ENCODE peak calls at places on chromosomes 2 and 18, in five cellular contexts. H is H9, J is choroid plexus epithelial cell, P is neural crest cell, B is Peyer's patch. F is an unnamed sample.

GRCh38 chr18:58202406-58202730 is 158.3 kb downstream of the NEDD4L start:
- DNase-seq in H (no peak), J (no peak), P (no peak), B (no peak), F (no peak)

GRCh38 chr2:23757686-23758433 is 169.1 kb downstream of the ATAD2B start:
- DNase-seq in H (no peak), J (peak), P (no peak), B (no peak), F (no peak)

GRCh38 chr2:210309546-210310233 is 5.3 kb downstream of the MYL1 start:
- DNase-seq in H (no peak), J (no peak), P (no peak), B (no peak), F (no peak)

GRCh38 chr2:117536139-117536538 is 278.4 kb upstream of the DDX18 start:
- DNase-seq in H (peak), J (no peak), P (no peak), B (no peak), F (no peak)

GRCh38 chr2:100214265-100214961 is 72.0 kb upstream of the AFF3 start:
- DNase-seq in H (no peak), J (peak), P (no peak), B (peak), F (no peak)

GRCh38 chr2:70523996-70524965 is 29.3 kb downstream of the TGFA start:
- DNase-seq in H (peak), J (no peak), P (no peak), B (peak), F (no peak)

GRCh38 chr2:61005736-61006135 is 11.8 kb upstream of the PEX13 start:
- DNase-seq in H (no peak), J (no peak), P (no peak), B (no peak), F (no peak)

GRCh38 chr2:127007652-127008051 is 99.3 kb downstream of the BIN1 start:
- DNase-seq in H (no peak), J (peak), P (no peak), B (no peak), F (no peak)

GRCh38 chr2:58045580-58046334 is 849 bp upstream of the VRK2 start:
- DNase-seq in H (no peak), J (no peak), P (no peak), B (no peak), F (no peak)

GRCh38 chr2:42793314-42794270 is 1.2 kb upstream of the HAAO start:
- DNase-seq in H (no peak), J (no peak), P (no peak), B (no peak), F (no peak)

GRCh38 chr18:59340312-59340711 is 18.8 kb downstream of the LMAN1 start:
- DNase-seq in H (no peak), J (no peak), P (no peak), B (no peak), F (no peak)

GRCh38 chr18:77250926-77251729 is 1.5 kb downstream of the GALR1 start:
- DNase-seq in H (peak), J (peak), P (no peak), B (no peak), F (no peak)

GRCh38 chr18:11872479-11873136 is 21.4 kb downstream of the CHMP1B start:
- DNase-seq in H (no peak), J (peak), P (no peak), B (no peak), F (no peak)

GRCh38 chr2:187008111-187008510 is 159.1 kb upstream of the ZSWIM2 start:
- DNase-seq in H (no peak), J (peak), P (no peak), B (no peak), F (no peak)

GRCh38 chr2:20471902-20472559 is 25.2 kb downstream of the RHOB start:
- DNase-seq in H (no peak), J (no peak), P (no peak), B (no peak), F (no peak)

GRCh38 chr2:30447149-30448045 is at the start of gene LCLAT1:
- DNase-seq in H (peak), J (peak), P (peak), B (peak), F (peak)

GRCh38 chr2:11710210-11710609 is 36.2 kb upstream of the LPIN1 start:
- DNase-seq in H (no peak), J (peak), P (no peak), B (no peak), F (no peak)

GRCh38 chr18:36711813-36712444 is 116.9 kb downstream of the TPGS2 start:
- DNase-seq in H (no peak), J (peak), P (no peak), B (no peak), F (no peak)

GRCh38 chr2:9191044-9191481 is 15.5 kb upstream of the ASAP2 start:
- DNase-seq in H (peak), J (peak), P (peak), B (no peak), F (no peak)

GRCh38 chr2:21819475-21819874 is 695.7 kb downstream of the TDRD15 start:
- DNase-seq in H (no peak), J (peak), P (no peak), B (no peak), F (no peak)

GRCh38 chr2:172438741-172439508 is 11.5 kb downstream of the ITGA6 start:
- DNase-seq in H (no peak), J (peak), P (no peak), B (peak), F (no peak)

GRCh38 chr2:144835634-144836351 is 315.9 kb upstream of the ZEB2 start:
- DNase-seq in H (no peak), J (peak), P (no peak), B (no peak), F (no peak)

GRCh38 chr18:78948221-78948620 is 31.4 kb upstream of the SALL3 start:
- DNase-seq in H (no peak), J (no peak), P (no peak), B (no peak), F (no peak)

GRCh38 chr2:61853086-61853847 is 593 bp downstream of the FAM161A start:
- DNase-seq in H (peak), J (peak), P (no peak), B (no peak), F (no peak)

GRCh38 chr2:170509460-170510193 is 205.5 kb upstream of the SP5 start:
- DNase-seq in H (no peak), J (no peak), P (no peak), B (no peak), F (no peak)

GRCh38 chr18:24270358-24270936 is 127.2 kb downstream of the OSBPL1A start:
- DNase-seq in H (no peak), J (peak), P (no peak), B (no peak), F (no peak)

GRCh38 chr18:24727685-24728084 is 267.2 kb downstream of the HRH4 start:
- DNase-seq in H (peak), J (no peak), P (no peak), B (no peak), F (no peak)

GRCh38 chr2:10363861-10364610 is 61.3 kb downstream of the HPCAL1 start:
- DNase-seq in H (no peak), J (no peak), P (no peak), B (no peak), F (no peak)

GRCh38 chr2:25938345-25938744 is 44.0 kb downstream of the KIF3C start:
- DNase-seq in H (no peak), J (no peak), P (no peak), B (no peak), F (no peak)

GRCh38 chr2:191867507-191867847 is 20.6 kb upstream of the CAVIN2 start:
- DNase-seq in H (no peak), J (no peak), P (no peak), B (no peak), F (no peak)

GRCh38 chr2:191866675-191867506 is 20.0 kb upstream of the CAVIN2 start:
- DNase-seq in H (no peak), J (peak), P (no peak), B (no peak), F (no peak)

GRCh38 chr2:191869781-191870180 is 22.9 kb upstream of the CAVIN2 start:
- DNase-seq in H (no peak), J (no peak), P (no peak), B (no peak), F (no peak)

GRCh38 chr2:191870744-191871143 is 23.9 kb upstream of the CAVIN2 start:
- DNase-seq in H (no peak), J (peak), P (no peak), B (no peak), F (no peak)

GRCh38 chr2:191869178-191869577 is 22.3 kb upstream of the CAVIN2 start:
- DNase-seq in H (peak), J (peak), P (peak), B (no peak), F (no peak)
- TF ChIP-seq CTCF in H (peak), J (peak), P (peak), B (no peak), F (no peak)

DNA sequence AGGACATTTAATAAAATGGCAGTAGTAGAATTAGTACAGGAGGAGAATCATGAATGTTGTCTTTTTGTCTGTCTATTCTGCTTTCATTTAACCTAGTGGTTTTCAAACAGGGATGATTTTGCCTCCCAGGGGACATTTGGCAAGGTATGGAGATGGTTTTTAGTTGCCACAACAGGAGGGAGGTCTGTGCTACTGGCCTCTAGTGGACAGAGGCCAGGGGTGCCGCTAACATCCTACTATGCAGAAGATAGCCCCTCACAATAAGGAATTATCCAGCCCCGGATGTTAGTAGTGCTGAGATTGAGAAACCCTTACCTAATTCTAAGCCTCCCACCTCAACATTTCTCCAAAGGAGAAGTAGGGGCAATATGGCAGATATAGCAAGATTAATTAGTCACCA is 18.3 kb downstream of the FASTKD2 start:
- DNase-seq in H (no peak), J (peak), P (no peak), B (no peak), F (no peak)
- TF ChIP-seq CTCF in H (peak), J (peak), P (peak), B (no peak), F (no peak)

GRCh38 chr18:28043631-28044030 is 133.3 kb downstream of the CDH2 start:
- DNase-seq in H (no peak), J (no peak), P (no peak), B (no peak), F (no peak)
- TF ChIP-seq CTCF in H (no peak), J (no peak), P (no peak), B (no peak), F (no peak)

GRCh38 chr2:38127277-38127676 is 51.3 kb upstream of the CYP1B1 start:
- DNase-seq in H (no peak), J (no peak), P (no peak), B (no peak), F (no peak)
- TF ChIP-seq CTCF in H (no peak), J (no peak), P (no peak), B (no peak), F (no peak)

GRCh38 chr2:88310787-88311186 is 140.6 kb downstream of the THNSL2 start:
- DNase-seq in H (no peak), J (no peak), P (no peak), B (no peak), F (no peak)

GRCh38 chr2:88303865-88304264 is 133.7 kb downstream of the THNSL2 start:
- DNase-seq in H (no peak), J (no peak), P (no peak), B (no peak), F (no peak)

GRCh38 chr2:88307817-88308216 is 137.7 kb downstream of the THNSL2 start:
- DNase-seq in H (peak), J (peak), P (no peak), B (no peak), F (no peak)
- TF ChIP-seq CTCF in H (peak), J (peak), P (peak), B (no peak), F (no peak)

GRCh38 chr2:201643216-201643651 is at the start of gene TMEM237:
- DNase-seq in H (peak), J (peak), P (peak), B (no peak), F (peak)
- TF ChIP-seq CTCF in H (no peak), J (no peak), P (no peak), B (no peak), F (no peak)

DNA sequence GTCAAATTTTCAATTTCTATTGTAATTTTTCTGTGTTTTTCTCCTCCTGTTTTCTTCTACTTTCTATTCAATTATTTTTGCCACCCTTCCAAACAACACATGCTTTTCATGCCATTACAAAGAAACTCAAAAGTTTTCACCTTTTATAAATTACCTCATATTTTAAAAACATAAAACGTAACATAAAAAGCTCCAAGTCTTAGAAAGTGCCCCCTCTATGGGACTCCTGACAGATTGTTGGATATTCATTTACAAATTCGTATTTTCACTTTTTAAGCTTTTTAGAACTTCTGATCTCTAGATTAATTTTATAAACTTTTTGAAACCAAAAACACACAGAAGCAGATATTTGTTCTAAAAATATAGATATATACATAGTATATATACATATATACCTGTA is 1.6 kb downstream of the COL5A2 start:
- DNase-seq in H (no peak), J (peak), P (no peak), B (no peak), F (no peak)
- TF ChIP-seq CTCF in H (peak), J (peak), P (peak), B (peak), F (peak)

F was measured in mesothelial cell of epicardium.